ENCODE peak calls at places on chromosomes 13 and 19, in six cellular contexts. M is A549, T is HepG2, F is GM12878, Y is IMR-90, W is H1. P is an unnamed sample.
A peak's percentile ranks its signal among the peaks of the same experiment; 100 is the strongest.

GRCh38 chr19:16660763-16661479 is at the start of gene TMEM38A:
- DNase-seq in M (no peak), T (no peak), F (no peak), Y (no peak), W (no peak), P (peak; percentile 71)

GRCh38 chr13:22839554-22840286 is 341.1 kb upstream of the SGCG start:
- DNase-seq in M (no peak), T (no peak), F (no peak), Y (no peak), W (no peak), P (peak; percentile 9)

GRCh38 chr19:14446336-14447036 is 13.4 kb downstream of the PKN1 start:
- DNase-seq in M (no peak), T (no peak), F (no peak), Y (no peak), W (no peak), P (no peak)

GRCh38 chr13:50969691-50970090 is 60.1 kb downstream of the RNASEH2B start:
- DNase-seq in M (no peak), T (peak; percentile 11), F (no peak), Y (no peak), W (no peak), P (no peak)

GRCh38 chr19:43464089-43464775 is 1.2 kb downstream of the LYPD3 start:
- DNase-seq in M (no peak), T (no peak), F (no peak), Y (no peak), W (no peak), P (peak; percentile 86)

GRCh38 chr19:18741566-18742121 is 49.5 kb downstream of the COMP start:
- DNase-seq in M (no peak), T (peak; percentile 57), F (no peak), Y (no peak), W (no peak), P (no peak)

GRCh38 chr13:22039961-22040360 is 369.1 kb downstream of the FGF9 start:
- DNase-seq in M (no peak), T (no peak), F (no peak), Y (no peak), W (no peak), P (no peak)

GRCh38 chr13:21326155-21327030 is 132.7 kb downstream of the ZDHHC20 start:
- DNase-seq in M (no peak), T (no peak), F (no peak), Y (peak; percentile 46), W (peak; percentile 69), P (no peak)

GRCh38 chr19:18666304-18666703 is 17.2 kb upstream of the CRTC1 start:
- DNase-seq in M (no peak), T (no peak), F (no peak), Y (no peak), W (no peak), P (no peak)

GRCh38 chr19:18848860-18849661 is 17.3 kb downstream of the UPF1 start:
- DNase-seq in M (no peak), T (no peak), F (no peak), Y (peak; percentile 40), W (no peak), P (peak; percentile 47)

GRCh38 chr13:23639672-23640275 is 69.6 kb downstream of the TNFRSF19 start:
- DNase-seq in M (no peak), T (no peak), F (no peak), Y (no peak), W (no peak), P (no peak)

GRCh38 chr13:82747948-82748347 is 1134.3 kb downstream of the SLITRK1 start:
- DNase-seq in M (no peak), T (no peak), F (no peak), Y (peak; percentile 53), W (no peak), P (no peak)

GRCh38 chr13:35512271-35512920 is 35.9 kb upstream of the MAB21L1 start:
- DNase-seq in M (no peak), T (no peak), F (no peak), Y (peak; percentile 90), W (no peak), P (no peak)

GRCh38 chr13:76822691-76823267 is 63.4 kb downstream of the KCTD12 start:
- DNase-seq in M (no peak), T (no peak), F (no peak), Y (peak; percentile 34), W (no peak), P (no peak)

GRCh38 chr19:35099897-35100275 is 15.7 kb upstream of the FXYD3 start:
- DNase-seq in M (no peak), T (no peak), F (no peak), Y (no peak), W (no peak), P (no peak)

GRCh38 chr13:113835461-113836274 is 28.2 kb downstream of the GAS6 start:
- DNase-seq in M (no peak), T (no peak), F (no peak), Y (peak; percentile 79), W (no peak), P (no peak)

GRCh38 chr19:13001502-13002388 is 6.5 kb downstream of the NFIX start:
- DNase-seq in M (no peak), T (no peak), F (no peak), Y (no peak), W (no peak), P (no peak)

GRCh38 chr13:112750570-112750969 is 60.7 kb downstream of the ATP11A start:
- DNase-seq in M (no peak), T (no peak), F (no peak), Y (no peak), W (no peak), P (no peak)
- TF ChIP-seq CEBPB in M (no peak), T (no peak), F (no peak), Y (no peak), W (no peak), P (no peak)

GRCh38 chr13:101703838-101704237 is 251.4 kb downstream of the ITGBL1 start:
- DNase-seq in M (no peak), T (no peak), F (no peak), Y (no peak), W (no peak), P (no peak)

GRCh38 chr13:101707659-101708058 is 255.2 kb downstream of the ITGBL1 start:
- DNase-seq in M (no peak), T (no peak), F (no peak), Y (no peak), W (no peak), P (no peak)

GRCh38 chr13:101708115-101708514 is 255.6 kb downstream of the ITGBL1 start:
- DNase-seq in M (no peak), T (no peak), F (no peak), Y (no peak), W (no peak), P (no peak)

GRCh38 chr13:101709952-101710351 is 257.5 kb downstream of the ITGBL1 start:
- DNase-seq in M (no peak), T (peak; percentile 45), F (no peak), Y (no peak), W (no peak), P (no peak)

DNA sequence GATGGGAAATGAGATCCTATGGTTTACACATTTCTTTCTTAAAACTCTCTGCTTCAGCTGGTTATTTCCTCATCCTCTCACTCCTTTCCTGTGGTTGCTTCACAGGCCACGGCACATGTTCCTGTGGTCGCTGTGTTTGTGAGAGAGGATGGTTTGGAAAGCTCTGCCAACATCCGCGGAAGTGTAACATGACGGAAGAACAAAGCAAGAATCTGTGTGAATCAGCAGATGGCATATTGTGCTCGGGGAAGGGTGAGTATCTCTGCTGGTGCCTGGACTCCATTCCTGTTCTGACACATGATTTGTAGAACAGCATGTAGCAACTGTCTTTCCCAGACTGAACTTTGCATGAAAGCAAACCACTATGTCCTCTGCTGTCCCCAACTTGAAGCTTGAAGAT is 254.2 kb downstream of the ITGBL1 start:
- DNase-seq in M (peak; percentile 2), T (peak; percentile 4), F (no peak), Y (peak; percentile 94), W (no peak), P (no peak)
- TF ChIP-seq RFX5 in M (no peak), T (no peak), F (no peak), Y (no peak), W (no peak), P (no peak)

GRCh38 chr19:45901432-45901903 is 945 bp downstream of the MYPOP start:
- DNase-seq in M (no peak), T (no peak), F (no peak), Y (peak; percentile 42), W (no peak), P (no peak)

GRCh38 chr19:45900661-45901431 is 1.6 kb downstream of the MYPOP start:
- DNase-seq in M (no peak), T (no peak), F (no peak), Y (no peak), W (no peak), P (no peak)

GRCh38 chr19:45901912-45902650 is at the start of gene MYPOP:
- DNase-seq in M (no peak), T (no peak), F (no peak), Y (no peak), W (no peak), P (no peak)

GRCh38 chr19:45905016-45905415 is 2.6 kb upstream of the MYPOP start:
- DNase-seq in M (no peak), T (no peak), F (no peak), Y (no peak), W (no peak), P (no peak)

GRCh38 chr19:45902651-45903625 is 525 bp upstream of the MYPOP start:
- DNase-seq in M (peak; percentile 100), T (peak; percentile 94), F (peak; percentile 96), Y (peak; percentile 96), W (peak; percentile 95), P (peak; percentile 100)
- TF ChIP-seq CEBPB in M (no peak), T (no peak), F (no peak), Y (no peak), W (no peak), P (no peak)

GRCh38 chr19:42069619-42070293 is at the start of gene GRIK5:
- DNase-seq in M (no peak), T (no peak), F (no peak), Y (no peak), W (no peak), P (no peak)

GRCh38 chr19:42067315-42067888 is 2.6 kb downstream of the GRIK5 start:
- DNase-seq in M (no peak), T (no peak), F (no peak), Y (no peak), W (no peak), P (no peak)

GRCh38 chr19:42071247-42071646 is 1.2 kb upstream of the GRIK5 start:
- DNase-seq in M (no peak), T (no peak), F (no peak), Y (no peak), W (no peak), P (no peak)

GRCh38 chr19:42068361-42068755 is 1.6 kb downstream of the GRIK5 start:
- DNase-seq in M (no peak), T (no peak), F (no peak), Y (no peak), W (no peak), P (no peak)

DNA sequence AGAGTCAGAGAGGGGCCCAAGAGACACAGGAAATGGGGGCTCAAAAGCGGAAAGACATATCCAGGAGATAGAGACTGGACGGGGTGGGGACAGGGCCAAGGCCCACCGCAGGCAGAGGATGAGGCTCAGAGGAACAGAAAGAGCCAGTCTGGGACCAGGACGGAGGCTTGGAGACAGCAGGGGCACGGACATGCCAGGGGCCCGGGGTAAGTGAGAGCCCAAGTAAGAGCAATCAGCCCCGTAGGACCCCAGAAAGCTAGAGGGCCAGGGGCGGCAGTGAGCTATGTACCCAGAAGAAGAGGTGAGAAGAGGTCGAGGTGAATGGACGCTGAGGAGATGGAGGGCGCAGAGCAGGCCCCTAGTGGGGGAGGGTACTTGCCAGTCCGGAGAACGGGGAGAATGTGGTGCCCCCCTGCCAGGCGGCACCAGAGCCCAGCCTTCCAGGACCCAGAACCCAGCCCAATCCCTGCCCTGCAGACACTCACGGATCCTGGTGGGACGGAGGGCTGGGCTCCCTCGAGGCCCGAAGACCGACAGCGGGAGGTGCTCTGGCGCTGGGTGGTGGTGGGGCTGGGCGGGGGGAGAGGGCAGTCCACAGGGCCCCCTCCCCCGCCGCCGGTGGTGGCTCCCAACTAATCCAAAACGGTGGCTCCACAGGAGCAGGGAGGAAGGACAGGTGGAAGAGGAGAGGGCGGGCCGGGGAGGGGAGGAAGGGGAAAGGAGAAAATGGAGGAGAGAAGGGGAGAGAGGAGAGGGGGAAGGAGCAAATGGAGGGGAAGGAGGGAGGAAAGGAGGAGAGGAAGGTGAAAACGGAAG is 1.0 kb downstream of the GRIK5 start:
- DNase-seq in M (no peak), T (no peak), F (no peak), Y (no peak), W (no peak), P (peak; percentile 32)
- TF ChIP-seq RFX5 in M (no peak), T (no peak), F (no peak), Y (no peak), W (no peak), P (no peak)